ENCODE peak calls at places on chromosomes 6 and 20, in seven cellular contexts. One of them, this sample, is unnamed.

GRCh38 chr6:143673638-143674037 is 4.1 kb upstream of the PHACTR2 start:
- DNase-seq in activated CD4-positive, alpha-beta T cell treated with anti-CD3 and anti-CD28 coated beads for 48 hours: no peak
- DNase-seq in NCI-H1092 treated with DMSO at 0.1 percent for 48 hours: no peak
- DNase-seq in NCI-H1105: no peak
- DNase-seq in dermis microvascular lymphatic vessel endothelial cell: no peak
- DNase-seq in cardiac fibroblast: peak
- DNase-seq in stimulated activated CD8-positive, alpha-beta memory T cell treated with anti-CD3 and anti-CD28 coated beads, Interleukin-2, amount 100 ng/mL, for 1 hour: no peak
- DNase-seq in this sample: no peak

GRCh38 chr20:35578469-35578868 is 36.6 kb downstream of the ERGIC3 start:
- DNase-seq in stimulated activated CD8-positive, alpha-beta memory T cell treated with anti-CD3 and anti-CD28 coated beads, Interleukin-2, amount 100 ng/mL, for 1 hour: no peak
- DNase-seq in NCI-H1105: no peak
- DNase-seq in cardiac fibroblast: no peak
- DNase-seq in dermis microvascular lymphatic vessel endothelial cell: no peak
- DNase-seq in NCI-H1092 treated with DMSO at 0.1 percent for 48 hours: no peak
- DNase-seq in activated CD4-positive, alpha-beta T cell treated with anti-CD3 and anti-CD28 coated beads for 48 hours: no peak
- DNase-seq in this sample: no peak

GRCh38 chr6:169035381-169036280 is 218.0 kb downstream of the THBS2 start:
- DNase-seq in activated CD4-positive, alpha-beta T cell treated with anti-CD3 and anti-CD28 coated beads for 48 hours: no peak
- DNase-seq in dermis microvascular lymphatic vessel endothelial cell: no peak
- DNase-seq in NCI-H1092 treated with DMSO at 0.1 percent for 48 hours: no peak
- DNase-seq in cardiac fibroblast: peak
- DNase-seq in stimulated activated CD8-positive, alpha-beta memory T cell treated with anti-CD3 and anti-CD28 coated beads, Interleukin-2, amount 100 ng/mL, for 1 hour: no peak
- DNase-seq in NCI-H1105: no peak
- DNase-seq in this sample: no peak

GRCh38 chr6:41743406-41744235 is 3.6 kb downstream of the PGC start:
- DNase-seq in activated CD4-positive, alpha-beta T cell treated with anti-CD3 and anti-CD28 coated beads for 48 hours: no peak
- DNase-seq in cardiac fibroblast: no peak
- DNase-seq in NCI-H1092 treated with DMSO at 0.1 percent for 48 hours: no peak
- DNase-seq in dermis microvascular lymphatic vessel endothelial cell: no peak
- DNase-seq in NCI-H1105: no peak
- DNase-seq in stimulated activated CD8-positive, alpha-beta memory T cell treated with anti-CD3 and anti-CD28 coated beads, Interleukin-2, amount 100 ng/mL, for 1 hour: no peak
- DNase-seq in this sample: no peak

GRCh38 chr20:61929971-61930666 is 135.6 kb downstream of the TAF4 start:
- DNase-seq in activated CD4-positive, alpha-beta T cell treated with anti-CD3 and anti-CD28 coated beads for 48 hours: no peak
- DNase-seq in NCI-H1105: no peak
- DNase-seq in dermis microvascular lymphatic vessel endothelial cell: no peak
- DNase-seq in stimulated activated CD8-positive, alpha-beta memory T cell treated with anti-CD3 and anti-CD28 coated beads, Interleukin-2, amount 100 ng/mL, for 1 hour: no peak
- DNase-seq in cardiac fibroblast: no peak
- DNase-seq in NCI-H1092 treated with DMSO at 0.1 percent for 48 hours: no peak
- DNase-seq in this sample: no peak

GRCh38 chr6:98769546-98769945 is 64.8 kb upstream of the POU3F2 start:
- DNase-seq in cardiac fibroblast: peak
- DNase-seq in stimulated activated CD8-positive, alpha-beta memory T cell treated with anti-CD3 and anti-CD28 coated beads, Interleukin-2, amount 100 ng/mL, for 1 hour: no peak
- DNase-seq in NCI-H1105: no peak
- DNase-seq in NCI-H1092 treated with DMSO at 0.1 percent for 48 hours: peak
- DNase-seq in activated CD4-positive, alpha-beta T cell treated with anti-CD3 and anti-CD28 coated beads for 48 hours: peak
- DNase-seq in dermis microvascular lymphatic vessel endothelial cell: no peak
- DNase-seq in this sample: peak

GRCh38 chr6:158684745-158685355 is 35.0 kb downstream of the SYTL3 start:
- DNase-seq in activated CD4-positive, alpha-beta T cell treated with anti-CD3 and anti-CD28 coated beads for 48 hours: no peak
- DNase-seq in cardiac fibroblast: peak
- DNase-seq in NCI-H1105: no peak
- DNase-seq in NCI-H1092 treated with DMSO at 0.1 percent for 48 hours: no peak
- DNase-seq in stimulated activated CD8-positive, alpha-beta memory T cell treated with anti-CD3 and anti-CD28 coated beads, Interleukin-2, amount 100 ng/mL, for 1 hour: no peak
- DNase-seq in dermis microvascular lymphatic vessel endothelial cell: no peak
- DNase-seq in this sample: no peak

GRCh38 chr6:149903938-149904611 is 6.2 kb upstream of the RAET1E start:
- DNase-seq in activated CD4-positive, alpha-beta T cell treated with anti-CD3 and anti-CD28 coated beads for 48 hours: no peak
- DNase-seq in NCI-H1105: no peak
- DNase-seq in NCI-H1092 treated with DMSO at 0.1 percent for 48 hours: peak
- DNase-seq in stimulated activated CD8-positive, alpha-beta memory T cell treated with anti-CD3 and anti-CD28 coated beads, Interleukin-2, amount 100 ng/mL, for 1 hour: no peak
- DNase-seq in dermis microvascular lymphatic vessel endothelial cell: no peak
- DNase-seq in cardiac fibroblast: no peak
- DNase-seq in this sample: no peak

GRCh38 chr20:53609501-53610445 is 16.1 kb upstream of the ZNF217 start:
- DNase-seq in stimulated activated CD8-positive, alpha-beta memory T cell treated with anti-CD3 and anti-CD28 coated beads, Interleukin-2, amount 100 ng/mL, for 1 hour: no peak
- DNase-seq in activated CD4-positive, alpha-beta T cell treated with anti-CD3 and anti-CD28 coated beads for 48 hours: peak
- DNase-seq in NCI-H1092 treated with DMSO at 0.1 percent for 48 hours: peak
- DNase-seq in dermis microvascular lymphatic vessel endothelial cell: no peak
- DNase-seq in cardiac fibroblast: peak
- DNase-seq in NCI-H1105: peak
- DNase-seq in this sample: peak

GRCh38 chr20:38932457-38933120 is 6.4 kb downstream of the FAM83D start:
- DNase-seq in NCI-H1092 treated with DMSO at 0.1 percent for 48 hours: no peak
- DNase-seq in dermis microvascular lymphatic vessel endothelial cell: no peak
- DNase-seq in cardiac fibroblast: peak
- DNase-seq in stimulated activated CD8-positive, alpha-beta memory T cell treated with anti-CD3 and anti-CD28 coated beads, Interleukin-2, amount 100 ng/mL, for 1 hour: no peak
- DNase-seq in activated CD4-positive, alpha-beta T cell treated with anti-CD3 and anti-CD28 coated beads for 48 hours: no peak
- DNase-seq in NCI-H1105: no peak
- DNase-seq in this sample: no peak

GRCh38 chr6:106439459-106439858 is 78.9 kb downstream of the CRYBG1 start:
- DNase-seq in dermis microvascular lymphatic vessel endothelial cell: no peak
- DNase-seq in activated CD4-positive, alpha-beta T cell treated with anti-CD3 and anti-CD28 coated beads for 48 hours: no peak
- DNase-seq in NCI-H1105: no peak
- DNase-seq in NCI-H1092 treated with DMSO at 0.1 percent for 48 hours: no peak
- DNase-seq in cardiac fibroblast: no peak
- DNase-seq in stimulated activated CD8-positive, alpha-beta memory T cell treated with anti-CD3 and anti-CD28 coated beads, Interleukin-2, amount 100 ng/mL, for 1 hour: no peak
- DNase-seq in this sample: no peak

GRCh38 chr6:144268821-144269220 is 16.3 kb upstream of the UTRN start:
- DNase-seq in stimulated activated CD8-positive, alpha-beta memory T cell treated with anti-CD3 and anti-CD28 coated beads, Interleukin-2, amount 100 ng/mL, for 1 hour: no peak
- DNase-seq in dermis microvascular lymphatic vessel endothelial cell: no peak
- DNase-seq in NCI-H1092 treated with DMSO at 0.1 percent for 48 hours: no peak
- DNase-seq in activated CD4-positive, alpha-beta T cell treated with anti-CD3 and anti-CD28 coated beads for 48 hours: no peak
- DNase-seq in NCI-H1105: no peak
- DNase-seq in cardiac fibroblast: no peak
- DNase-seq in this sample: no peak

GRCh38 chr6:89581669-89582068 is 56.9 kb downstream of the LYRM2 start:
- DNase-seq in dermis microvascular lymphatic vessel endothelial cell: no peak
- DNase-seq in cardiac fibroblast: no peak
- DNase-seq in NCI-H1105: no peak
- DNase-seq in NCI-H1092 treated with DMSO at 0.1 percent for 48 hours: peak
- DNase-seq in activated CD4-positive, alpha-beta T cell treated with anti-CD3 and anti-CD28 coated beads for 48 hours: no peak
- DNase-seq in stimulated activated CD8-positive, alpha-beta memory T cell treated with anti-CD3 and anti-CD28 coated beads, Interleukin-2, amount 100 ng/mL, for 1 hour: no peak
- DNase-seq in this sample: no peak

GRCh38 chr20:61556116-61556515 is 304.1 kb downstream of the CDH4 start:
- DNase-seq in cardiac fibroblast: peak
- DNase-seq in activated CD4-positive, alpha-beta T cell treated with anti-CD3 and anti-CD28 coated beads for 48 hours: no peak
- DNase-seq in NCI-H1105: no peak
- DNase-seq in dermis microvascular lymphatic vessel endothelial cell: no peak
- DNase-seq in NCI-H1092 treated with DMSO at 0.1 percent for 48 hours: no peak
- DNase-seq in stimulated activated CD8-positive, alpha-beta memory T cell treated with anti-CD3 and anti-CD28 coated beads, Interleukin-2, amount 100 ng/mL, for 1 hour: no peak
- DNase-seq in this sample: no peak

GRCh38 chr20:46021361-46022359 is 7.4 kb upstream of the SLC12A5 start:
- DNase-seq in activated CD4-positive, alpha-beta T cell treated with anti-CD3 and anti-CD28 coated beads for 48 hours: peak
- DNase-seq in stimulated activated CD8-positive, alpha-beta memory T cell treated with anti-CD3 and anti-CD28 coated beads, Interleukin-2, amount 100 ng/mL, for 1 hour: no peak
- DNase-seq in cardiac fibroblast: no peak
- DNase-seq in NCI-H1092 treated with DMSO at 0.1 percent for 48 hours: peak
- DNase-seq in dermis microvascular lymphatic vessel endothelial cell: no peak
- DNase-seq in NCI-H1105: peak
- DNase-seq in this sample: peak

GRCh38 chr6:166317261-166318212 is 9.3 kb upstream of the PRR18 start:
- DNase-seq in activated CD4-positive, alpha-beta T cell treated with anti-CD3 and anti-CD28 coated beads for 48 hours: no peak
- DNase-seq in cardiac fibroblast: no peak
- DNase-seq in stimulated activated CD8-positive, alpha-beta memory T cell treated with anti-CD3 and anti-CD28 coated beads, Interleukin-2, amount 100 ng/mL, for 1 hour: no peak
- DNase-seq in dermis microvascular lymphatic vessel endothelial cell: no peak
- DNase-seq in NCI-H1105: no peak
- DNase-seq in NCI-H1092 treated with DMSO at 0.1 percent for 48 hours: no peak
- DNase-seq in this sample: no peak